ENCODE peak calls at places on chromosomes 5 and 9, in seven cellular contexts. A is SJSA1; E is ovary; M is AG20443; Z is progenitor cell of endocrine pancreas; P is A172; C is stimulated activated CD8-positive, alpha-beta memory T cell treated with anti-CD3 and anti-CD28 coated beads, Interleukin-4, amount 100 ng/mL, for 24 hours. I is an unnamed sample.

GRCh38 chr5:69206528-69207190 is 17.3 kb downstream of the CENPH start:
- DNase-seq in Z (no peak), E (no peak), P (peak), A (peak), M (no peak), C (no peak), I (no peak)

GRCh38 chr5:60209146-60209840 is 315.8 kb upstream of the PDE4D start:
- DNase-seq in P (no peak), M (no peak), C (no peak), A (no peak), E (no peak), Z (no peak), I (no peak)

GRCh38 chr5:142512680-142513042 is 173.2 kb downstream of the FGF1 start:
- DNase-seq in P (peak), E (no peak), A (peak), M (peak), C (no peak), Z (no peak), I (no peak)

GRCh38 chr5:134510970-134511795 is 14.3 kb upstream of the JADE2 start:
- DNase-seq in E (no peak), P (peak), Z (peak), C (peak), M (no peak), A (peak), I (no peak)

GRCh38 chr5:59054963-59055528 is 472.2 kb downstream of the RAB3C start:
- DNase-seq in Z (no peak), A (no peak), M (no peak), E (no peak), C (no peak), P (no peak), I (no peak)

GRCh38 chr9:17627641-17628040 is 48.8 kb downstream of the SH3GL2 start:
- DNase-seq in Z (no peak), E (no peak), A (no peak), C (no peak), P (no peak), M (no peak), I (no peak)

GRCh38 chr9:130017035-130017909 is 25.7 kb downstream of the FNBP1 start:
- DNase-seq in E (no peak), Z (no peak), P (no peak), C (no peak), A (no peak), M (no peak), I (no peak)

GRCh38 chr5:34524123-34524522 is 132.0 kb upstream of the RAI14 start:
- DNase-seq in P (no peak), Z (no peak), C (no peak), E (no peak), A (no peak), M (peak), I (no peak)

GRCh38 chr9:737400-738120 is 103.9 kb upstream of the DMRT1 start:
- DNase-seq in E (no peak), C (no peak), Z (no peak), M (no peak), P (no peak), A (no peak), I (no peak)

GRCh38 chr5:134268919-134269318 is 43.0 kb upstream of the PPP2CA start:
- DNase-seq in A (no peak), P (no peak), Z (no peak), M (no peak), C (no peak), E (no peak), I (no peak)

GRCh38 chr5:65800775-65801174 is 78.8 kb downstream of the NLN start:
- DNase-seq in P (no peak), E (no peak), C (no peak), M (no peak), Z (no peak), A (peak), I (no peak)

GRCh38 chr9:137619240-137620090 is 660 bp downstream of the EHMT1 start:
- DNase-seq in P (peak), Z (peak), C (no peak), A (no peak), M (peak), E (peak), I (no peak)

GRCh38 chr9:71446499-71447411 is 321.6 kb downstream of the CEMIP2 start:
- DNase-seq in A (peak), P (no peak), E (no peak), Z (peak), C (peak), M (peak), I (peak)

GRCh38 chr5:140358738-140359310 is 1.2 kb upstream of the SLC4A9 start:
- DNase-seq in C (no peak), A (no peak), Z (no peak), M (peak), P (no peak), E (no peak), I (no peak)

GRCh38 chr9:137271696-137272076 is 5.8 kb upstream of the TOR4A start:
- DNase-seq in E (no peak), C (no peak), A (no peak), P (no peak), Z (no peak), M (no peak), I (no peak)

GRCh38 chr5:42908086-42908485 is 96.4 kb upstream of the SELENOP start:
- DNase-seq in E (no peak), A (no peak), C (no peak), Z (no peak), M (no peak), P (no peak), I (no peak)

GRCh38 chr5:9622891-9623547 is 7.1 kb downstream of the TAS2R1 start:
- DNase-seq in E (no peak), M (no peak), C (no peak), P (peak), A (no peak), Z (no peak), I (no peak)

GRCh38 chr5:38148021-38148625 is 110.2 kb upstream of the EGFLAM start:
- DNase-seq in C (no peak), P (no peak), M (no peak), A (no peak), Z (no peak), E (no peak), I (no peak)

GRCh38 chr5:110161162-110161561 is 471.4 kb downstream of the MAN2A1 start:
- DNase-seq in E (no peak), Z (no peak), C (no peak), A (no peak), M (no peak), P (no peak), I (no peak)

GRCh38 chr5:126198509-126198908 is 224.7 kb upstream of the GRAMD2B start:
- DNase-seq in M (no peak), C (no peak), E (no peak), Z (no peak), A (no peak), P (no peak), I (no peak)

GRCh38 chr5:114346171-114346570 is 15.7 kb upstream of the KCNN2 start:
- DNase-seq in C (no peak), M (no peak), E (no peak), A (no peak), Z (no peak), P (no peak), I (no peak)

GRCh38 chr9:100125913-100126312 is 26.9 kb downstream of the INVS start:
- DNase-seq in M (no peak), E (no peak), Z (no peak), A (no peak), P (no peak), C (no peak), I (no peak)

I was measured in prostate gland.